ENCODE peak calls at places on chromosomes 12 and 14, in ten cellular contexts. W is lower lobe of right lung; X is Peyer's patch; Z is Panc1; F is fibroblast of lung; P is astrocyte; Q is CD4-positive, CD25-positive, alpha-beta regulatory T cell; N is neuronal stem cell; G is heart left ventricle; B is ascending aorta. Y is an unnamed sample.

GRCh38 chr12:18696971-18697602 is 40.7 kb downstream of the PLCZ1 start:
- DNase-seq in W (no peak), X (no peak), Z (no peak), F (peak; percentile 59), P (peak; percentile 68), Q (no peak), N (no peak), G (no peak), B (no peak), Y (peak; percentile 81)

GRCh38 chr12:53623986-53624385 is 2.2 kb downstream of the ATF7 start:
- DNase-seq in W (no peak), X (no peak), Z (no peak), F (peak; percentile 80), P (peak; percentile 59), Q (no peak), N (no peak), G (no peak), B (no peak), Y (no peak)

GRCh38 chr12:124809391-124809790 is 54.3 kb downstream of the SCARB1 start:
- DNase-seq in W (no peak), X (no peak), Z (no peak), F (no peak), P (no peak), Q (no peak), N (no peak), G (no peak), B (no peak), Y (no peak)

GRCh38 chr14:103330536-103330935 is 3.5 kb upstream of the EIF5 start:
- DNase-seq in W (no peak), X (no peak), Z (no peak), F (no peak), P (no peak), Q (no peak), N (no peak), G (no peak), B (no peak), Y (no peak)

GRCh38 chr14:32940066-32940651 is 1.5 kb downstream of the NPAS3 start:
- DNase-seq in W (no peak), X (no peak), Z (no peak), F (peak; percentile 24), P (peak; percentile 65), Q (no peak), N (no peak), G (no peak), B (no peak), Y (no peak)

GRCh38 chr14:22319526-22320352 is 269.3 kb downstream of the DAD1 start:
- DNase-seq in W (no peak), X (peak; percentile 85), Z (no peak), F (peak; percentile 63), P (peak; percentile 23), Q (peak; percentile 23), N (no peak), G (no peak), B (no peak), Y (no peak)

GRCh38 chr14:75123991-75124390 is 2.9 kb downstream of the NEK9 start:
- DNase-seq in W (no peak), X (peak; percentile 66), Z (no peak), F (peak; percentile 66), P (peak; percentile 88), Q (peak; percentile 41), N (no peak), G (no peak), B (peak; percentile 21), Y (peak; percentile 54)

GRCh38 chr14:24368562-24369252 is 723 bp downstream of the NFATC4 start:
- DNase-seq in W (peak; percentile 57), X (peak; percentile 50), Z (no peak), F (peak; percentile 69), P (peak; percentile 57), Q (peak; percentile 9), N (peak; percentile 81), G (peak; percentile 78), B (no peak), Y (no peak)

GRCh38 chr14:47763188-47763854 is 87.9 kb upstream of the MDGA2 start:
- DNase-seq in W (no peak), X (no peak), Z (no peak), F (no peak), P (no peak), Q (no peak), N (no peak), G (no peak), B (no peak), Y (no peak)

GRCh38 chr12:76020281-76020680 is 11.3 kb downstream of the PHLDA1 start:
- DNase-seq in W (peak; percentile 50), X (peak; percentile 82), Z (no peak), F (peak; percentile 73), P (peak; percentile 87), Q (peak; percentile 88), N (no peak), G (no peak), B (no peak), Y (peak; percentile 86)

GRCh38 chr14:61255968-61256367 is 25.2 kb downstream of the TMEM30B start:
- DNase-seq in W (no peak), X (no peak), Z (no peak), F (no peak), P (no peak), Q (no peak), N (no peak), G (no peak), B (no peak), Y (no peak)

GRCh38 chr12:116002890-116003536 is 274.5 kb downstream of the MED13L start:
- DNase-seq in W (no peak), X (no peak), Z (no peak), F (peak; percentile 62), P (no peak), Q (no peak), N (no peak), G (no peak), B (no peak), Y (no peak)

GRCh38 chr12:115998119-115998633 is 279.3 kb downstream of the MED13L start:
- DNase-seq in W (no peak), X (peak; percentile 61), Z (peak; percentile 8), F (peak; percentile 76), P (peak; percentile 29), Q (peak; percentile 72), N (peak; percentile 43), G (no peak), B (no peak), Y (peak; percentile 43)

GRCh38 chr12:115999582-115999981 is 277.9 kb downstream of the MED13L start:
- DNase-seq in W (no peak), X (no peak), Z (no peak), F (no peak), P (no peak), Q (no peak), N (no peak), G (no peak), B (no peak), Y (no peak)

GRCh38 chr12:116000252-116000651 is 277.2 kb downstream of the MED13L start:
- DNase-seq in W (no peak), X (no peak), Z (no peak), F (no peak), P (no peak), Q (no peak), N (no peak), G (no peak), B (no peak), Y (no peak)

DNA sequence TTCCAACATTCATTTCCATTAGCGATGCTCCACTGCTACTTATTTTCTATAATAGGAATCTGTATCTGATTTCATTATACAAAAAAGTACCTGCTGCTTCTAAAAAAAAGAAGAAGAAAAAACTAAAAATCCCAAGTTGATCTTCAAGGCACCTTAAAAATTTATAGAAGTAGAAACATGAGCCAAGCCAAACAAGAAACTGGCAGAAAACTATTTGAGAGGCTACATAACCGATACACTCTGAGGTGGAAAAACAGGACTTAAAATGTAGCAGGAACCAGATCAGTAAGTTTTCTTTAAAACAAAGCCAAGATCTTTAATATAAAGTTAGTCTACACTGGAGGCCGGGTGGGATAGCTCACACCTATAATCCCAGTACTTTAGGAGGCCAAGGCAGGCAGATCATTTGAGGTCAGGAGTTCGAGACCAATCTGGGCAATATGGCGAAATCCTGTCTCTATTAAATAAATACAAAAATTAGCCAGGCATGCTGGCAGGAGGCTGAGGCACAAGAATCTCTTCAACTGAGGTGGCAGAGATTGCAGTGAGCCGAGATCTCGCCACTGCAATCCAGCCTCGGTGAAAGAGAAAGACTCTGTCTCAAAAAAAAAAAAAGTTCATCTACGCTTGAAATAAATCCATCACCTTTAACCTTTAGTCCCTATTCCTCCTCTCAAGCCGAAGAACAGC is 278.6 kb downstream of the MED13L start:
- DNase-seq in W (no peak), X (no peak), Z (no peak), F (no peak), P (peak; percentile 3), Q (no peak), N (no peak), G (no peak), B (no peak), Y (no peak)
- H3K27ac ChIP-seq in W (no peak overlapping the region), X (no peak overlapping the region), Z (peak overlapping the region; percentile 68), F (no peak overlapping the region), P (no peak overlapping the region), Q (no peak overlapping the region), N (no peak overlapping the region), G (no peak overlapping the region), B (peak overlapping the region; percentile 22), Y (no peak overlapping the region)

DNA sequence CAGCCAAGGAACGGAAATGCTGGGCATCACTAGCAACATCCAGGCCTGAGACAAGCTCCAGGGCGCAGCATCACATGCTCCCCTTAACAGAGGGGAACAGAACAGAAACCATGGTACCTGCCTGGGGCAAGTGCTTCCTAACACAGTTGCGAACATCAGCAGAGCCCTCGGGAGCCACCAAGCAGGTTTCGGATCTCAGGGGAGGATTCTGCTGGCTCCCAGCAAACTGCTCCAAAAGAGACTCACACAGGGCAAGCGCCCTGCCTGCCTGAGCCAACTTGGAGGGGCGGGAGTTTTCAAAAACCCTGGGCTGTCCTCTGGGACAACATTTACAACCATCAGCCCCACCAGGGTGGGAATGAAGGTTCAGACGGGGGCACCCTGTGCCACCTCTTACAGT is 19.6 kb downstream of the CHGA start:
- DNase-seq in W (no peak), X (no peak), Z (no peak), F (no peak), P (no peak), Q (no peak), N (no peak), G (peak; percentile 10), B (no peak), Y (no peak)
- H3K4me1 ChIP-seq in W (peaks cover 5% of the 10 kb centered on the region), X (peaks cover 7% of the 10 kb centered on the region), Z (no peaks in the 10 kb centered on the region), F (no peaks in the 10 kb centered on the region), P (peaks cover 4% of the 10 kb centered on the region), Q (no peaks in the 10 kb centered on the region), N (no peaks in the 10 kb centered on the region), G (peaks cover 11% of the 10 kb centered on the region), B (no peaks in the 10 kb centered on the region), Y (no peaks in the 10 kb centered on the region)

GRCh38 chr14:68976160-68977067 is 2.7 kb downstream of the ACTN1 start:
- DNase-seq in W (no peak), X (no peak), Z (no peak), F (peak; percentile 56), P (no peak), Q (no peak), N (no peak), G (no peak), B (no peak), Y (no peak)
- H3K27ac ChIP-seq in W (peak overlapping the region; percentile 94), X (peak overlapping the region; percentile 95), Z (peak overlapping the region; percentile 90), F (peak overlapping the region; percentile 97), P (peak overlapping the region; percentile 92), Q (peak overlapping the region; percentile 76), N (no peak overlapping the region), G (peak overlapping the region; percentile 96), B (peak overlapping the region; percentile 99), Y (peak overlapping the region; percentile 53)

DNA sequence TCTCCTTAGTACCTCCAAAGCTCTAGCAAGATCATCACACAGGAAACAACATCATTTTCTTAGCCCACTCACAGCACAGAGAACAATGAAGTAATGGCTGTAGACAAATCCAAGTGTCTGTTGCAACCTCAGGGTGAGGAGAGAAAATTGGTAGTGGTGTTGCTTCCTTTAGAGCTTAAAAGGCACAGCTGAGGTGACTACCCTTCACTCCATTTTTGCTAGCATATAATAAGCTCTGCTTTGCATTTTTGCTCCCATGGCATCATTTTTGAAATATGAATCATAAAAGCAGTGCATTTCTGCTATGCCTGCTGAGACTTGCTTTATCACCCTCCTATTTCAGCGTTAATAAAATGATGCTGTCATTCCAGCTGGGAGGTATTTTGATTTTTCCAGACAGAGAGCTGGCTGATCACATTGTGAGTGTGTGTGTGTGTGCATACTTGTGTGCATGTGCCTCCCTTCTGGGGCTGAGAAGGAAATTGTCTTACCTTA is 18.5 kb upstream of the PCNX1 start:
- DNase-seq in W (no peak), X (no peak), Z (no peak), F (peak; percentile 53), P (peak; percentile 59), Q (peak; percentile 47), N (no peak), G (no peak), B (no peak), Y (peak; percentile 94)
- H3K4me1 ChIP-seq in W (peaks cover 41% of the 10 kb centered on the region), X (peaks cover 6% of the 10 kb centered on the region), Z (no peaks in the 10 kb centered on the region), F (peaks cover 11% of the 10 kb centered on the region), P (peaks cover 34% of the 10 kb centered on the region), Q (peaks cover 51% of the 10 kb centered on the region), N (peaks cover 20% of the 10 kb centered on the region), G (no peaks in the 10 kb centered on the region), B (peaks cover 4% of the 10 kb centered on the region), Y (peaks cover 31% of the 10 kb centered on the region)